ENCODE peak calls at places on chromosome 21, in ten cellular contexts. B is colonic mucosa, W is cardiac muscle cell, M is heart right ventricle, L is Panc1, Y is pancreas, P is IMR-90, T is endodermal cell, C is upper lobe of left lung, F is OCI-LY7. I is an unnamed sample. For H3K9me3, the result is how much of the 10 kb centered on the place peaks cover.

GRCh38 chr21:26041441-26042180 is 129.0 kb downstream of the APP start:
- DNase-seq in M (no peak), F (no peak), Y (no peak), P (peak), C (no peak), L (no peak), W (no peak), B (no peak), T (no peak), I (no peak)

GRCh38 chr21:29656504-29657227 is 283.1 kb downstream of the GRIK1 start:
- DNase-seq in B (no peak), M (no peak), P (peak), T (no peak), W (peak), L (peak), Y (no peak), F (no peak), C (no peak), I (no peak)

GRCh38 chr21:32624726-32625125 is 12.5 kb upstream of the CFAP298 start:
- DNase-seq in C (no peak), W (peak), P (peak), L (no peak), F (no peak), M (no peak), B (no peak), Y (no peak), T (no peak), I (no peak)

GRCh38 chr21:15005391-15005790 is 59.4 kb downstream of the NRIP1 start:
- DNase-seq in W (no peak), F (no peak), M (no peak), C (no peak), P (peak), T (peak), B (no peak), L (no peak), Y (no peak), I (peak)

GRCh38 chr21:26351661-26352060 is 181.1 kb upstream of the APP start:
- DNase-seq in T (no peak), P (no peak), C (no peak), B (no peak), F (no peak), M (no peak), L (no peak), Y (no peak), W (no peak), I (no peak)

GRCh38 chr21:32742470-32742869 is 14.7 kb upstream of the SYNJ1 start:
- DNase-seq in W (no peak), C (no peak), T (no peak), B (no peak), M (no peak), L (no peak), Y (no peak), P (no peak), F (no peak), I (no peak)

GRCh38 chr21:10464975-10465374 is 56.4 kb upstream of the TPTE start:
- DNase-seq in B (no peak), W (no peak), F (no peak), L (no peak), P (no peak), Y (no peak), T (no peak), M (no peak), C (no peak), I (no peak)

GRCh38 chr21:32817206-32817605 is 45.7 kb upstream of the PAXBP1 start:
- DNase-seq in T (no peak), C (no peak), W (no peak), M (no peak), Y (no peak), F (no peak), P (no peak), L (no peak), B (peak), I (no peak)

GRCh38 chr21:41230530-41230929 is 62.6 kb downstream of the BACE2 start:
- DNase-seq in Y (no peak), F (no peak), L (no peak), P (no peak), T (no peak), B (no peak), C (no peak), M (no peak), W (no peak), I (no peak)

GRCh38 chr21:31142600-31142999 is 104.3 kb upstream of the KRTAP19-8 start:
- DNase-seq in Y (no peak), F (peak), L (no peak), P (no peak), T (peak), C (no peak), B (no peak), W (no peak), M (no peak), I (peak)

GRCh38 chr21:14866859-14867560 is 197.8 kb downstream of the NRIP1 start:
- DNase-seq in W (no peak), P (no peak), Y (no peak), B (no peak), T (no peak), L (no peak), F (no peak), M (no peak), C (no peak), I (no peak)

GRCh38 chr21:30880914-30881313 is 466 bp downstream of the KRTAP11-1 start:
- DNase-seq in W (no peak), M (no peak), Y (peak), B (no peak), F (no peak), L (no peak), T (no peak), C (no peak), P (no peak), I (no peak)

GRCh38 chr21:27258756-27259429 is 292.0 kb upstream of the ADAMTS5 start:
- DNase-seq in T (no peak), P (no peak), F (no peak), Y (no peak), B (no peak), W (no peak), L (no peak), M (no peak), C (no peak), I (no peak)

GRCh38 chr21:41952568-41953248 is 1.1 kb downstream of the C2CD2 start:
- DNase-seq in B (peak), Y (no peak), F (no peak), M (no peak), L (no peak), C (no peak), P (peak), T (peak), W (no peak), I (no peak)

GRCh38 chr21:35020902-35021301 is 28.2 kb downstream of the RUNX1 start:
- DNase-seq in M (no peak), W (no peak), Y (no peak), T (peak), P (peak), C (no peak), B (no peak), L (no peak), F (no peak), I (no peak)
- TF ChIP-seq CTCF in M (no peak), W (no peak), Y (no peak), T (no peak), P (no peak), C (no peak), B (no peak), L (no peak), F (no peak), I (no peak)

DNA sequence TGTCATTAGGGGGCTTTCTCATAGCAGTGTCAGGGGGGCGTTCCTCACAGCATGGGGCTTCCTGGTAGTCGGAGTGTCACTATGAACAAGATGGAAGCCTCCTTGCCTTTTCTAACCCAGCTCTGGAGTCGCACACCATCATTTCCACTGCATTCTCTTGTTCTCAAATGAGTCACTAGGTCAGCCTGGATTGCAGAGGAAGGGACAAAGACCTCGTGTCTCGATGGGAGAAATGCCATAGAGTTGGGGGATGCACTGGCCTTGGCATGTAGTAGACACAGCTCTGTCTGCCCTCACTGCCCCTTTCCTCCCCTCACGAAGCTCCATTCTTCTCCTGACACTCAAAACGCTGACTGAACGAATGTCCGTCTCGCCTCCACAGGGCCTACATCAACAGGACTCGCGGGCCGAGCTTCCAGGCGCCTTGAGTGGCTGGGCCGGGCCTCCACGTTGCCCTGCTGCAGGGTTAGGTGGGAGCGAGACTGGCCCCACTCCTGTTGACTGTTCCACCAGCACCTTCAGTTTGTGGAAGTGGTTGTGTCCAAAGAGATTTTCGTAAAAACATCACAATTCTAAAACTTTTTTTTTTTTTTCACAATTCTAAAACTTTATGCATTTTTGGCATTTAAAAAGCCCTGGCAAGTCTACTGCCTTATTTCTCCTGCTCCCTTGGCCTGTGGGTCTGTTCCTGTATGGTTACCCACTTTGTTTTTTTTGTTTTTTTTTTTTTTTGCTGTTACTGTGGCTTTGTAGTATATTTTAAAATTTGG is 18.8 kb downstream of the PKNOX1 start:
- DNase-seq in P (peak), M (no peak), T (no peak), F (no peak), W (peak), Y (no peak), L (no peak), B (no peak), C (peak), I (no peak)
- H3K27ac ChIP-seq in P (peak), M (peak), T (no peak), F (no peak), W (peak), Y (no peak), L (no peak), B (no peak), C (peak), I (no peak)

GRCh38 chr21:43370091-43370658 is 56.8 kb downstream of the SIK1 start:
- DNase-seq in M (no peak), Y (peak), P (peak), L (no peak), C (peak), W (peak), T (no peak), B (no peak), F (no peak), I (no peak)
- H3K9me3 ChIP-seq in M (under half), Y (under half), P (under half), L (under half), C (under half), W (under half), T (under half), B (under half), F (under half), I (under half)

DNA sequence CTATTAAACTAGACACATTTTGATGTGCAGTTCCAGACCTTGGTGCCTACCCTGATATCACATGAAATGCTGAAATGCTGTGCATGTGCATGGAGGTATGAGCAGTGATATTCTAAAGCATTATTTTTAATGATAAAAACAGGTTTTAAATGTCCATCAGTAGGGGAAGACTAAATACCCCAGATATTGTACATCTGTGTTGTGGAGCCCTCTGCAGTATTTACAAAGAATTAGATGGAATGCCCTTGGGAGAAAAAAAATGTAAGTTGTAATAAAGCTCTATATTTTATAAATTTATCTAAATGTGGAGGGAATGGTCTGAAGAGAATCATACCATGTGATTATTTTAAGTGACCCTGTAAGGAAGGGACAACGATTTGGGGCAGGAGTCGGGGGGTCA is 39.1 kb upstream of the IGSF5 start:
- DNase-seq in B (no peak), F (no peak), T (no peak), C (no peak), Y (no peak), P (peak), M (no peak), L (no peak), W (no peak), I (no peak)
- TF ChIP-seq CTCF in B (no peak), F (no peak), T (no peak), C (no peak), Y (no peak), P (peak), M (no peak), L (no peak), W (no peak), I (no peak)

DNA sequence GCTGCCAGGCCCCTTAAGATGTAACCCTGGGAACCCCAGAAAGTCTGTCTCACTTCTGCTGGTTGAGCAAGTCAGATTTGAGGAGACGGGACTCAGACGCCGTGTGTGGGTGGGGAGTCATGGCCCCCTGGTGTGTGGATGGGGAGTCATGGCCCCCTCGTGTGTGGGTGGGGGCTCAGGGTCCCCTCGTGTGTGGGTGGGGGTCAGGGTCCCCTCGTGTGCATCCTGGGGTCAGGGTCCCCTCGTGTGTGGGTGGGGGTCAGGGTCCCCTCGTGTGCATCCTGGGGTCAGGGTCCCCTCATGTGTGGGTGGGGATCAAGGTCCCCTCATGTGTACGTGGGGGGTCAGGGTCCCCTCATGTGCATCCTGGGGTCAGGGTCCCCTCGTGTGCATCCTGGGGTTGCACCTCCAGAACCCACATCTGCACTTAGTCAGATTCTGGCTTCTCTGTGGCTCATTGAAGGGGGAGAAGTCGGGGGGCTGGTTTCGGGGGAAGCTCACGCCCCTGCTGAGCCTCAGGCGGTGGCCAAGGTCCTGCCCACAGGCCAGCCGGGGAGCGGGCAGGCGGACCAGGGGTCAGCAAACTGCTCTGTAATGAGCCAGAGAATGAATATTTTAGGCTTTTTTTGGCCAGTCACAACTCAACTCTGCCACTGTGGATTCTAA is 33.4 kb upstream of the POFUT2 start:
- DNase-seq in L (no peak), F (no peak), W (no peak), P (no peak), T (no peak), M (no peak), Y (no peak), B (no peak), C (peak), I (no peak)
- H3K27ac ChIP-seq in L (peak), F (no peak), W (no peak), P (no peak), T (no peak), M (peak), Y (no peak), B (no peak), C (peak), I (no peak)

GRCh38 chr21:8994640-8995511 is 1526.5 kb upstream of the TPTE start:
- DNase-seq in B (no peak), M (no peak), L (peak), W (no peak), Y (no peak), T (no peak), P (no peak), C (no peak), F (no peak), I (no peak)
- H3K9me3 ChIP-seq in B (under half), M (under half), L (under half), W (under half), Y (under half), T (half or more), P (under half), C (under half), F (half or more), I (under half)